ENCODE peak calls at places on chromosomes 16 and 17, in four cellular contexts. U, V, S and K are unnamed samples.

GRCh38 chr17:49989518-49989880 is 5.5 kb downstream of the DLX3 start:
- DNase-seq in V (no peak), S (no peak), U (no peak), K (no peak)

GRCh38 chr17:72358465-72358864 is 237.6 kb downstream of the SOX9 start:
- DNase-seq in V (peak; percentile 49), S (peak; percentile 66), U (no peak), K (no peak)

GRCh38 chr17:64202683-64203430 is 60.2 kb downstream of the TEX2 start:
- DNase-seq in S (no peak), V (no peak), U (peak; percentile 74), K (no peak)

GRCh38 chr16:29811896-29812665 is at the start of gene PRRT2:
- DNase-seq in U (peak; percentile 81), S (no peak), V (no peak), K (no peak)

GRCh38 chr17:64615025-64615677 is 47.0 kb downstream of the SMURF2 start:
- DNase-seq in V (no peak), S (peak; percentile 45), U (no peak), K (peak; percentile 34)

GRCh38 chr16:5738586-5738985 is 641.0 kb upstream of the EEF2KMT start:
- DNase-seq in V (no peak), S (no peak), U (no peak), K (no peak)

GRCh38 chr16:69474447-69474846 is 50.0 kb downstream of the CYB5B start:
- DNase-seq in S (no peak), V (no peak), U (no peak), K (no peak)

GRCh38 chr17:53253956-53254597 is 568.6 kb upstream of the KIF2B start:
- DNase-seq in U (no peak), V (no peak), S (no peak), K (no peak)

GRCh38 chr17:16191604-16192003 is 23.7 kb downstream of the NCOR1 start:
- DNase-seq in V (no peak), S (no peak), U (no peak), K (no peak)

GRCh38 chr17:35973333-35974260 is 7.7 kb downstream of the CCL16 start:
- DNase-seq in S (no peak), U (no peak), V (peak; percentile 16), K (no peak)

GRCh38 chr17:57651996-57652395 is 93.1 kb downstream of the CCDC182 start:
- DNase-seq in S (no peak), U (no peak), V (no peak), K (no peak)

GRCh38 chr17:35141681-35142466 is at the start of gene NLE1:
- DNase-seq in U (peak; percentile 85), V (peak; percentile 93), S (peak; percentile 44), K (no peak)

GRCh38 chr17:37710344-37710886 is 34.4 kb downstream of the HNF1B start:
- DNase-seq in S (no peak), V (peak; percentile 87), U (no peak), K (no peak)

GRCh38 chr16:56115817-56116576 is 75.3 kb upstream of the GNAO1 start:
- DNase-seq in S (no peak), U (no peak), V (no peak), K (no peak)

GRCh38 chr17:6135216-6135615 is 65.0 kb downstream of the WSCD1 start:
- DNase-seq in S (no peak), U (no peak), V (no peak), K (no peak)

GRCh38 chr17:66980896-66981295 is 16.4 kb downstream of the CACNG4 start:
- DNase-seq in U (no peak), S (no peak), V (no peak), K (no peak)

GRCh38 chr17:46931596-46931995 is 8.6 kb downstream of the GOSR2 start:
- DNase-seq in S (no peak), U (no peak), V (no peak), K (no peak)

GRCh38 chr17:27782791-27783206 is 17.5 kb downstream of the NOS2 start:
- DNase-seq in U (no peak), S (no peak), V (no peak), K (no peak)

GRCh38 chr16:75315907-75316306 is 64.5 kb upstream of the BCAR1 start:
- DNase-seq in V (no peak), U (no peak), S (no peak), K (no peak)

GRCh38 chr17:35254107-35254802 is 11.4 kb downstream of the SLFN5 start:
- DNase-seq in U (no peak), V (peak; percentile 97), S (peak; percentile 87), K (peak; percentile 89)

GRCh38 chr17:31251075-31251474 is 46.0 kb downstream of the OMG start:
- DNase-seq in U (no peak), V (no peak), S (no peak), K (no peak)

GRCh38 chr16:57137043-57137442 is 44.7 kb downstream of the CPNE2 start:
- DNase-seq in U (no peak), V (no peak), S (no peak), K (no peak)

GRCh38 chr17:49959183-49959935 is 9.6 kb upstream of the DLX4 start:
- DNase-seq in U (no peak), V (peak; percentile 27), S (no peak), K (no peak)

GRCh38 chr17:18020971-18021370 is 18.0 kb downstream of the ATPAF2 start:
- DNase-seq in V (no peak), S (no peak), U (no peak), K (no peak)

GRCh38 chr16:68089067-68089466 is 3.9 kb downstream of the NFATC3 start:
- DNase-seq in V (no peak), S (no peak), U (no peak), K (no peak)

GRCh38 chr16:68090109-68090508 is 4.9 kb downstream of the NFATC3 start:
- DNase-seq in V (no peak), S (no peak), U (no peak), K (no peak)

GRCh38 chr16:68088130-68088972 is 3.2 kb downstream of the NFATC3 start:
- DNase-seq in V (no peak), S (no peak), U (no peak), K (no peak)

GRCh38 chr16:68091604-68092261 is 6.6 kb downstream of the NFATC3 start:
- DNase-seq in S (no peak), U (no peak), V (peak; percentile 49), K (no peak)

GRCh38 chr16:68090526-68090925 is 5.4 kb downstream of the NFATC3 start:
- DNase-seq in S (no peak), V (no peak), U (no peak), K (no peak)
- H3K4me3 ChIP-seq in S (no peak overlapping the region), V (no peak overlapping the region), U (no peak overlapping the region), K (no peak overlapping the region)

DNA sequence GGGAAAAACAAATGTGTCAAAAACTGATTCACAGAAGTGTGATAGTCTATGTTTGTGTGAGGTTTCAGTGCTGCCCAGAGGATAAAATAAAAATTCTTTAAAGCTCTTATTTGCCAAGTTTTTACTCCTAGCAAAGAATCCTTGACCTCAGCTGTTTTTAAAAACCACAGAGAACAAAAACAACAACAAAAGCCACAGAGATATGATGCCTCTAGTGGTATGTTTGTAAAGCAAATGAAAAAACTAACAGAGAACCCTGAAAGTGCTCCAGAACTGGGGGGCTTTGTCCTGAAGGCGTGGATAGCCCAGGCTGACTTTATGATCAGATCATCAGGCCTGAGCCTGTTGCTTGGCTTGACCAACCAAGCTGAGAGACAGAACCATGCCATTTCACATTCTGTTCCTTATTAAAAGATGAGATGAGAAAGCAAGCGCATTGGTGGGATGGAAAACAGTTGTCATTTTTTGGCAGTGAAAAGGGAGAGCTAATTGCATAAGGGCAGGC is 411.1 kb downstream of the CPPED1 start:
- DNase-seq in U (no peak), S (no peak), V (no peak), K (no peak)
- TF ChIP-seq CTCF in U (no peak), S (no peak), V (no peak), K (peak; percentile 8)

DNA sequence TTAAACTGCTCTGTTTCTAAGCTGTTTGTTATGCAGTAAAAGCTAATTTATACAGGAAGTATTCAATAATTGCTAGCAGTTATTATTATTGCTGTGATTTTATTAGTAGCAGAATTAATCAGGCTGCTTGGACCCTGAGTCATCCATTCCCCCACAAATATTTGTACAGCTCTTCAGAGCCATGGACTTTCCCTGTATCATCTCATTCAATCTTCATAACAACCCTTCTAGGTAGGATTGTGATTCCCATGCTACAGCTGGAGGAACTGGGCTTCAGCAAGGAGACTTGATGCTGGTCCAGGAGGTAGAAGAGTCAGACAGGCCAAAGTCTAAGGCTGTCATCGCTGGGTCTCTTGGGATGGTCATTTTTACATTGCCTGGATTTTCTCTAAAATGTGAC is 208.3 kb downstream of the C16orf95 start:
- DNase-seq in V (no peak), U (no peak), S (no peak), K (no peak)
- H3K4me3 ChIP-seq in V (no peak overlapping the region), U (no peak overlapping the region), S (no peak overlapping the region), K (no peak overlapping the region)

DNA sequence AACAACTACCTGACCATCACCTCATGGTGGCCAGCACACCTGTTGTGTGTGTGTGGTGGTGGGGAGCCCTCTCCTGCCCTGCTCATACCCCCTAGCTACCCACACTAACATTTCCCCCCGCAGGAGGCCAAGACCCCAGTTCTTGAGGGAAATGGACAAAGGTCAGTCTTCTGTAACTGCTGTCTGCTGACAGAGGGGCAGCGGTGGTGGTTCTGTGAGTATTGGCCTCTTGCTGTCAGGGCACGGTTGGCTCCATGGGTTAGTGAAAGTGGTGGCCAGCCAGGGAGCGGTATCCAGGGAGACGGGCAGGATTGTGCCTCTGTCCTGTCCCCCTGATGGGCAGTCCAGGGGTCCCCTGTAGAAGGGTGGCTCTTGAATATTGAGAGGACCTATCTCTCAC is 26.2 kb downstream of the ZNF778 start:
- DNase-seq in V (no peak), S (no peak), U (no peak), K (no peak)
- TF ChIP-seq CTCF in V (no peak), S (no peak), U (no peak), K (no peak)